ENCODE peak calls at places on chromosomes 12 and 14, in ten cellular contexts. D, K, S, F, Q, C, U, W, Z and V are unnamed samples.

GRCh38 chr14:75392686-75393641 is 34.9 kb upstream of the JDP2 start:
- DNase-seq in U (no peak), K (no peak), F (no peak), S (no peak), Q (no peak), W (no peak), D (no peak), C (no peak), Z (no peak), V (no peak)

GRCh38 chr12:128570191-128571065 is 253.3 kb downstream of the SLC15A4 start:
- DNase-seq in W (no peak), Z (no peak), C (no peak), F (no peak), U (no peak), K (no peak), S (no peak), D (peak; percentile 33), Q (no peak), V (peak; percentile 9)

GRCh38 chr12:2581293-2582045 is 213.3 kb upstream of the FKBP4 start:
- DNase-seq in W (no peak), Q (no peak), S (no peak), U (no peak), D (no peak), Z (no peak), F (no peak), K (no peak), C (no peak), V (no peak)

GRCh38 chr14:91372680-91373495 is 44.7 kb downstream of the CCDC88C start:
- DNase-seq in U (no peak), Z (no peak), C (no peak), Q (peak; percentile 61), W (no peak), K (peak; percentile 54), F (no peak), S (no peak), D (peak; percentile 47), V (peak; percentile 50)

GRCh38 chr12:45549503-45549902 is 180.0 kb upstream of the ARID2 start:
- DNase-seq in U (no peak), Q (no peak), W (no peak), Z (no peak), C (no peak), D (no peak), F (no peak), S (no peak), K (no peak), V (no peak)

GRCh38 chr14:52834440-52834842 is 43.0 kb upstream of the GNPNAT1 start:
- DNase-seq in Q (no peak), U (no peak), S (peak; percentile 96), Z (no peak), C (no peak), W (no peak), D (no peak), F (no peak), K (no peak), V (no peak)

GRCh38 chr12:48105321-48105866 is 485 bp downstream of the SENP1 start:
- DNase-seq in K (peak; percentile 64), D (peak; percentile 61), C (no peak), S (no peak), U (peak; percentile 14), Q (peak; percentile 36), Z (peak; percentile 18), F (no peak), W (no peak), V (peak; percentile 57)

GRCh38 chr14:90870950-90871604 is 54.8 kb upstream of the TTC7B start:
- DNase-seq in S (no peak), K (no peak), W (no peak), C (no peak), Z (no peak), U (no peak), D (no peak), F (no peak), Q (no peak), V (no peak)

GRCh38 chr12:130872179-130873096 is 572 bp downstream of the RAN start:
- DNase-seq in Z (no peak), U (peak; percentile 14), S (peak; percentile 45), F (peak; percentile 69), D (peak; percentile 73), W (no peak), Q (peak; percentile 40), K (no peak), C (peak; percentile 33), V (no peak)

GRCh38 chr14:54219281-54220121 is 177.3 kb upstream of the CDKN3 start:
- DNase-seq in K (no peak), F (no peak), Z (no peak), W (no peak), Q (no peak), S (no peak), U (no peak), D (no peak), C (no peak), V (no peak)

GRCh38 chr12:120240495-120240833 is 25.1 kb downstream of the PXN start:
- DNase-seq in D (no peak), F (no peak), C (no peak), K (no peak), S (no peak), Z (no peak), U (no peak), W (no peak), Q (no peak), V (no peak)

GRCh38 chr12:50597200-50598195 is 92.7 kb downstream of the DIP2B start:
- DNase-seq in D (peak; percentile 82), W (no peak), K (no peak), Q (peak; percentile 22), Z (peak; percentile 28), C (no peak), F (peak; percentile 33), S (peak; percentile 88), U (peak; percentile 11), V (no peak)

GRCh38 chr12:93982847-93983315 is 165.5 kb upstream of the PLXNC1 start:
- DNase-seq in U (no peak), S (peak; percentile 88), D (no peak), Z (no peak), Q (no peak), F (no peak), K (no peak), W (no peak), C (no peak), V (no peak)

GRCh38 chr12:111103583-111103982 is 183.2 kb upstream of the MYL2 start:
- DNase-seq in D (no peak), Q (no peak), F (no peak), U (no peak), S (no peak), K (no peak), Z (no peak), C (no peak), W (no peak), V (no peak)

GRCh38 chr12:53966385-53967133 is 6.4 kb upstream of the HOXC11 start:
- DNase-seq in U (no peak), W (no peak), Q (no peak), D (no peak), K (no peak), Z (no peak), C (no peak), F (no peak), S (peak; percentile 49), V (no peak)

GRCh38 chr12:64611430-64612286 is 1.4 kb downstream of the RASSF3 start:
- DNase-seq in D (no peak), W (peak; percentile 67), Q (peak; percentile 9), U (no peak), K (no peak), F (peak; percentile 44), Z (no peak), C (no peak), S (peak; percentile 52), V (no peak)

GRCh38 chr14:78355109-78355508 is 184.9 kb downstream of the NRXN3 start:
- DNase-seq in W (no peak), D (no peak), Q (no peak), S (no peak), F (no peak), K (no peak), C (no peak), U (no peak), Z (no peak), V (no peak)

GRCh38 chr12:18496156-18496555 is 234.8 kb downstream of the PIK3C2G start:
- DNase-seq in W (no peak), S (no peak), F (no peak), Z (no peak), Q (no peak), D (no peak), K (no peak), C (no peak), U (no peak), V (no peak)